ENCODE peak calls at places on chromosomes 16 and 17, in four cellular contexts. A is K562, T is GM12878, D is HepG2. R is an unnamed sample.

GRCh38 chr16:74942977-74943918 is 41.7 kb downstream of the WDR59 start:
- DNase-seq in A (no peak), T (no peak), D (no peak), R (no peak)

GRCh38 chr16:9557266-9557665 is 465.8 kb downstream of the HAPSTR1 start:
- DNase-seq in A (no peak), T (peak), D (no peak), R (no peak)

GRCh38 chr17:63419949-63420867 is 25.9 kb downstream of the CYB561 start:
- DNase-seq in A (peak), T (no peak), D (no peak), R (no peak)

GRCh38 chr17:80107231-80108021 is 6.0 kb downstream of the GAA start:
- DNase-seq in A (no peak), T (no peak), D (no peak), R (no peak)

GRCh38 chr17:57892146-57892819 is 42.4 kb upstream of the MRPS23 start:
- DNase-seq in A (peak), T (no peak), D (peak), R (peak)

GRCh38 chr16:3027983-3028715 is 4.3 kb downstream of the THOC6 start:
- DNase-seq in A (peak), T (peak), D (peak), R (peak)

GRCh38 chr17:49798182-49798581 is 9.7 kb downstream of the KAT7 start:
- DNase-seq in A (no peak), T (no peak), D (no peak), R (no peak)

GRCh38 chr16:11601911-11602310 is 15.2 kb upstream of the LITAF start:
- DNase-seq in A (no peak), T (no peak), D (no peak), R (no peak)

GRCh38 chr17:38916771-38917170 is 8.6 kb upstream of the LASP1NB start:
- DNase-seq in A (no peak), T (no peak), D (no peak), R (no peak)

GRCh38 chr17:14211778-14212177 is 24.9 kb downstream of the CDRT15 start:
- DNase-seq in A (peak), T (no peak), D (no peak), R (peak)

GRCh38 chr16:12766853-12767252 is 36.8 kb downstream of the CPPED1 start:
- DNase-seq in A (no peak), T (no peak), D (no peak), R (no peak)
- TF ChIP-seq FOXK2 in A (no peak), T (no peak), D (no peak), R (no peak)

DNA sequence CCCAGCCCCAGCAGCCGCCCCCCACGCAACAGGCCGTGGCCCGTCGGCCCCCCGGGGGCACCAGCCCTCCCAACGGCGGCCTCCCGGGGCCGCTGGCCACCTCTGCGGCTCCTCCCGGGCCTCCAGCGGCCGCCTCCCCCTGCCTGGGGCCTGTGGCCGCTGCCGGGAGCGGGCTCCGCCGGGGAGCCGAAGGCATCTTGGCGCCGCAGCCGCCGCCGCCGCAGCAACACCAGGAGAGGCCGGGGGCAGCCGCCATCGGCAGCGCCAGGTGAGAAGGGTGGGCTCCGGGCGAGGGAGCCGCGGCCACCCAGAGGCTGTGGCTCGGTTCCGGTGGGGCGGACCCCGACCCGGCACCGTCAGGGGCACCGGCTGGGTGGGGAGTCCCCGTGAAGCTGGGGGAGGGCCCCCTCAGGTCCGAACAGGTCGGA is 506 bp downstream of the ATXN2L start:
- DNase-seq in A (no peak), T (no peak), D (no peak), R (no peak)
- TF ChIP-seq BHLHE40 in A (no peak), T (no peak), D (no peak), R (no peak)

DNA sequence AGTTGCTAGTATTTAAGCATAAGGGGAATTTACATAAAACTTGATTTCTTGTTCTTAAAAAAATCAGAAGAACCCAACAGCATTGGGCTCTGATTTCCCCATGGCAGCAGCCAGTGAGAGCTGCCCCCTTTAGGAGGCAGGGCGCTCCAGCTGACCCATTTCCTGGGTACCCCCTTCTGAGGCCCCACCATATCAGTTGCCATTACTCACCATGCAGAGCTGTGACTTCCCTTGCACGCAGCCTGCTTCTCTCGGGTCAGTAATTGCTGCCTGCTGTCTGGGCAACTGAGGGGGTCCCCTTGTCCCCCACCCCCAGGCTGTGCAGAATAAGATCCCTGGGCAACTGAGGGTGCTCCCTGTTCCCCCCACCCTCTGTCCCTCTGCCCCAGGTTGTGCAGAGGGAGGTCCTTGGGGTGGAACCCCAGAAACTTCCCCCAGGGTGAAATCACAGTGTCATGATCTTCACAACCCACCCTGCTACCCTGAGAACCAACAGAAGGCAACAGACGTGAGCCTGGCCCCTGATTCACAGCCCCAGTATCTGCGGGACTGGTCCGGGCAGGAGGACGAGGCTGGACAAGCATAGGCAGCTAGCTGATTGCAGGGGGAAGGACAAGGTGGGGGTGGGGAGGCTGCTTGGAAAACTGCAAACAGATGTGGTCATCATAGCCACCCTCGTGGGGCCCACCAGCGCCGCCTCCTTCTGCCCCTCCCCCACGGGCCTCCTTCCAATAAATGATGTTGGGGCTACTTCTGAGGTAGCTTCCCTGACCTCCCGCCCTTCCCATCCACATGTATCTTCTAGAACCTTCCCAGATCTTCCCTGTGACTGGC is 12.0 kb upstream of the CDC42EP4 start:
- DNase-seq in A (no peak), T (no peak), D (no peak), R (no peak)
- TF ChIP-seq SP1 in A (no peak), T (no peak), D (no peak), R (no peak)

GRCh38 chr17:47959825-47960655 is 2.4 kb upstream of the PRR15L start:
- DNase-seq in A (no peak), T (no peak), D (no peak), R (no peak)
- TF ChIP-seq FOXK2 in A (no peak), T (no peak), D (no peak), R (no peak)

GRCh38 chr16:86498661-86499493 is 11.4 kb upstream of the FOXF1 start:
- DNase-seq in A (no peak), T (no peak), D (no peak), R (no peak)
- TF ChIP-seq BHLHE40 in A (no peak), T (no peak), D (no peak), R (no peak)

DNA sequence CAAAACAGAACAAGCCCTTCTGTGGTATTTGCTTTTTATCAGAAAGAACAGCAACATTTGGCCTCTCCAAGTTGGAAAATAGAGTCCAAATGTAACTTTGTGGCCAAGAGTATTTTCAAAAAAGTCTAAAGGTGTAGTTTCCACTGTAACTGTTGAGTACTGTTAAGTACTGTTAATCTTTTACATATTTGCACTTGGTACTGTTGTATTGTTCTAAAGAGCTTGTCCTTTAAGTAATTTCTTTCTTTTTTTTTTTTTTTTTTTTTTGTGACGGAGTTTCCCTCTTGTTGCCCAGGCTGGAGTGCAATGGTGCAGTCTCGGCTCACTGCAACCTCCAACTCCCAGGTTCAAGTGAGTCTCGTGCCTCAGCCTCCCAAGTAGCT is 21.5 kb downstream of the LDAF1 start:
- DNase-seq in A (no peak), T (no peak), D (no peak), R (no peak)
- TF ChIP-seq SP1 in A (no peak), T (no peak), D (no peak), R (no peak)

DNA sequence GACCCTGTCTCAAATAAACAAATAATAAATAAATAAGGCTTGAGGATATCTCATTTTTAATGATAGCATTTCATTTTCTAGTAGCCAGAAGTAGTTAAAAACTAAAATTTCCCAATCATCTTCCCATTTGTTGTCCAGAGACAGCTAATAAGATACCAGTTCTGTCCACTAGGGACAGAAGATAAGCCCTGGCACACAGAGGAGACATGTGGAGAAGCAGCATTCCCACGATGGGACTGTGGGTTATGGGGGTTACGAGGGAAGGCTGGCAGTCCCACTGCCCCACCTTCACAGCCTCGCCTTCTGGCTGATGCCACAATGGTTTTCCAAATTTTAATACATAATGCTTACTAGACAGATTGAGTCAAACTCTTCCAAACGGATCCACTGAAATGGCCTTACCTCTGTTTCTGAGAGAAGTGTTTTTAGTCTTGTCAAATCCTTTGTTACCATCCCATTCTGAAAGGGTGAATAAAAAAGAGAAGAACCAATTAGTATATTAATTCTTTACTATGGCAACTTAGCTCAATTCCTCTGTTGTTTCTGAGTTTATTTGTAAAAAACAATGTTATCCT is 44.2 kb downstream of the HELZ start:
- DNase-seq in A (peak), T (no peak), D (peak), R (peak)
- TF ChIP-seq FOXK2 in A (no peak), T (no peak), D (no peak), R (no peak)